ENCODE peak calls at places on chromosomes 13 and 19, in four cellular contexts. W, R, H and Q are unnamed samples.

GRCh38 chr13:27036236-27036981 is 135.2 kb downstream of the USP12 start:
- DNase-seq in W (no peak), R (no peak), H (no peak), Q (no peak)

GRCh38 chr19:412356-413355 is 3.7 kb upstream of the C2CD4C start:
- DNase-seq in W (no peak), R (no peak), H (no peak), Q (no peak)

GRCh38 chr19:28553764-28554163 is 659.2 kb downstream of the UQCRFS1 start:
- DNase-seq in W (no peak), R (no peak), H (no peak), Q (no peak)

GRCh38 chr19:41194157-41194552 is 1.1 kb downstream of the CYP2S1 start:
- DNase-seq in W (no peak), R (no peak), H (no peak), Q (no peak)

GRCh38 chr13:47289578-47289977 is 392.7 kb upstream of the HTR2A start:
- DNase-seq in W (no peak), R (no peak), H (peak), Q (no peak)

GRCh38 chr19:28966737-28967401 is 246.1 kb downstream of the UQCRFS1 start:
- DNase-seq in W (no peak), R (no peak), H (no peak), Q (no peak)

GRCh38 chr13:49627831-49628652 is at the start of gene ARL11:
- DNase-seq in W (peak), R (no peak), H (no peak), Q (no peak)

GRCh38 chr19:52142001-52142595 is 2.4 kb upstream of the ZNF616 start:
- DNase-seq in W (no peak), R (no peak), H (no peak), Q (no peak)

GRCh38 chr13:44306401-44307192 is 67.0 kb upstream of the SERP2 start:
- DNase-seq in W (peak), R (peak), H (peak), Q (peak)

GRCh38 chr13:38979891-38980627 is 10.6 kb downstream of the STOML3 start:
- DNase-seq in W (no peak), R (no peak), H (no peak), Q (no peak)

GRCh38 chr13:99989376-99990044 is 7.9 kb downstream of the ZIC2 start:
- DNase-seq in W (no peak), R (no peak), H (no peak), Q (no peak)

GRCh38 chr13:48656621-48657020 is 2.9 kb downstream of the CYSLTR2 start:
- DNase-seq in W (no peak), R (no peak), H (no peak), Q (no peak)

GRCh38 chr19:48963371-48964204 is 1.5 kb upstream of the FTL start:
- DNase-seq in W (peak), R (peak), H (peak), Q (no peak)

GRCh38 chr13:100068532-100068931 is 20.4 kb upstream of the PCCA start:
- DNase-seq in W (no peak), R (no peak), H (no peak), Q (no peak)

GRCh38 chr19:35801828-35802227 is 10.8 kb downstream of the PRODH2 start:
- DNase-seq in W (no peak), R (no peak), H (no peak), Q (no peak)

GRCh38 chr13:99009987-99010551 is 32.2 kb upstream of the DOCK9 start:
- DNase-seq in W (no peak), R (no peak), H (no peak), Q (no peak)

GRCh38 chr19:33064117-33064777 is 441 bp downstream of the RHPN2 start:
- DNase-seq in W (peak), R (no peak), H (no peak), Q (no peak)

GRCh38 chr19:18297308-18297707 is 15.9 kb upstream of the JUND start:
- DNase-seq in W (no peak), R (peak), H (no peak), Q (no peak)

GRCh38 chr13:34156841-34157365 is 339.0 kb downstream of the RFC3 start:
- DNase-seq in W (peak), R (peak), H (peak), Q (peak)

GRCh38 chr13:42865703-42866102 is 84.3 kb downstream of the FAM216B start:
- DNase-seq in W (no peak), R (peak), H (no peak), Q (no peak)

GRCh38 chr19:38090561-38090960 is 133.5 kb downstream of the DPF1 start:
- DNase-seq in W (no peak), R (no peak), H (no peak), Q (no peak)

GRCh38 chr13:19634129-19634740 is 776 bp downstream of the MPHOSPH8 start:
- DNase-seq in W (no peak), R (peak), H (peak), Q (no peak)

GRCh38 chr13:47908200-47908902 is 92.7 kb downstream of the SUCLA2 start:
- DNase-seq in W (no peak), R (peak), H (no peak), Q (peak)

GRCh38 chr13:100633461-100633860 is 41.1 kb downstream of the TMTC4 start:
- DNase-seq in W (no peak), R (peak), H (peak), Q (peak)

GRCh38 chr13:102563267-102563666 is 33.5 kb upstream of the TPP2 start:
- DNase-seq in W (no peak), R (no peak), H (no peak), Q (no peak)

GRCh38 chr19:42132851-42133528 is 744 bp upstream of the POU2F2 start:
- DNase-seq in W (peak), R (no peak), H (peak), Q (no peak)

GRCh38 chr13:97648171-97648880 is 214.4 kb downstream of the RAP2A start:
- DNase-seq in W (no peak), R (no peak), H (no peak), Q (no peak)

GRCh38 chr19:1975081-1975480 is 34.1 kb downstream of the CSNK1G2 start:
- DNase-seq in W (no peak), R (peak), H (no peak), Q (no peak)

GRCh38 chr13:94590744-94591143 is 5.2 kb downstream of the TGDS start:
- DNase-seq in W (no peak), R (no peak), H (no peak), Q (no peak)

GRCh38 chr13:97026759-97027555 is 32.7 kb upstream of the OXGR1 start:
- DNase-seq in W (no peak), R (no peak), H (no peak), Q (no peak)

GRCh38 chr13:42364613-42365000 is 92.7 kb downstream of the AKAP11 start:
- DNase-seq in W (no peak), R (no peak), H (no peak), Q (no peak)

GRCh38 chr19:6023085-6023682 is 45.2 kb upstream of the RANBP3 start:
- DNase-seq in W (peak), R (peak), H (peak), Q (no peak)

GRCh38 chr13:113972451-113973217 is 1.2 kb downstream of the C13orf46 start:
- DNase-seq in W (no peak), R (peak), H (no peak), Q (no peak)

GRCh38 chr13:113971471-113972231 is 2.2 kb downstream of the C13orf46 start:
- DNase-seq in W (no peak), R (no peak), H (no peak), Q (no peak)

GRCh38 chr13:113969311-113969972 is 4.4 kb downstream of the C13orf46 start:
- DNase-seq in W (peak), R (no peak), H (no peak), Q (no peak)

GRCh38 chr13:113969973-113970611 is 3.8 kb downstream of the C13orf46 start:
- DNase-seq in W (peak), R (no peak), H (no peak), Q (no peak)

GRCh38 chr13:113970810-113971470 is 2.9 kb downstream of the C13orf46 start:
- DNase-seq in W (no peak), R (peak), H (no peak), Q (peak)
- H3K4me3 ChIP-seq in W (no peak), R (no peak), H (no peak), Q (no peak)

DNA sequence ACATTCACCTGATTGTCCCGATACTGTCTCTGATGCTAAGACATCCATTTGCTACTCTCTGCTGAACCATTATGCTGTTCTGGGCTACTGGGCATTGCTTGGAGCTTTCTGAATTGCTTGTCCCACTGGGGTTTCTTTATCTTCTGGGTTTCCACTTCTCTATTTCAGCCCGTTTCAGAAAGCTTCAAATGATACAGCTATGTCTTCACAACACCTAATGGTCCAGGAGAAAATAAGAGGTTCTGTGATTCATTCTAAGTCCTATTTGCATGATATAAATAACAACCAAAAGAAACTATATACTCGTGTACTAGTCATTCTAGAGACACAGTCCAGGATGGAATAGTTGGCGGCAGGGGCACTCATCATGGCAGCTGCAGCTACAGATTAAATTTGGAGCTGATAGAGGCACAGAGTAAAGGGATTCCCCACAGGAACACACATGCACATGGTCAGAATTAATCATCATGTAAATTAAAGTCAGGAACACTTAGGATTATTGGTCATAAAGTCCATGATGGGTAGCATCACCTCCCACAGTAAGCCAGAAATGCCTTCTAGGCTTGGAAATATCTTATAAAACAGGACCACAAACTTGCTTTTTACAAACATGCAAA is 33.3 kb upstream of the SCEL start:
- DNase-seq in W (no peak), R (no peak), H (no peak), Q (no peak)
- TF ChIP-seq CTCF in W (no peak), R (no peak), H (no peak), Q (no peak)

GRCh38 chr19:13373599-13373998 is 132.7 kb downstream of the CACNA1A start:
- DNase-seq in W (no peak), R (no peak), H (no peak), Q (no peak)
- H3K4me3 ChIP-seq in W (no peak), R (no peak), H (no peak), Q (no peak)

GRCh38 chr13:91162180-91162579 is 185.3 kb upstream of the MIR17HG start:
- DNase-seq in W (no peak), R (no peak), H (no peak), Q (no peak)
- TF ChIP-seq CTCF in W (no peak), R (no peak), H (no peak), Q (peak)

DNA sequence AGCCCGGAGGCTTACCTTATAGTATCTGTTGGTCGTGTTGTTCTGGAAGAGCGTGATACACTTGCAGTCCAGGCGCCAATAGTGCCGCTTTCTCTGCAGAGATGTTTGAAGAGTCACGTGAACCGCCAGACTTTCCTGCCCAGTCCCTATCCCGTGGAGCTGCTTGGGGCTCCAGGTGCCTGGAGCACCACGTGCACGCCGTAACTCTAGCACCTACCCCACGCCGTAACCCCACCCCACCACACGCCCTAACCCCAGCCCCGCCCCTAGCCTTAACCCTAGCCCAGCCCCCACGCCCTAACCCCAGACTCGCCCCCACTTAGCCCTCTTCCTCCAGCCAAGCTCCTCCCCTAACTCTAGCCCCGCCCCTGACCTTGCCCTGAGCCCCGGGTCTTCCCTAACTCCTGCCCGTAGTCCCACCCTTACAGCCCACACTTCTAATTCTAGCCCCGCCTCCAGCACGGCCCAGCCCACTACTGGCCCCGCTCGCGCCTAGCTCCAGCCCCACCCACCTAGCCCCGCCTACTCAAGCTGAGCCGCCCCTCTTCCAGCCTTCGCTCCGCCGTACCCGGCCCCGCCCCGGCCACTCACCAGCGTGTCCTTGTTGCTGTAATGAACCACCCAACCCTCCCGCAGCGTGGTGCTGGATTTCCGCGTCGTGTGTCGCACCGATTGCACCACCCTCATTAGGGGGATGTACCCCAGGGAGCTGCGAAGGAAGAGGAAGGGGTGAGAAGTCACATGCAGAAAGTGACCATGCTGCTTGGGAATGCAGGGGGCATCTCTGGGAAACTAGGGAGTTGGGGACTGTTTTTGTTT is 19.6 kb downstream of the PRKD2 start:
- DNase-seq in W (peak), R (peak), H (peak), Q (peak)
- H3K4me3 ChIP-seq in W (no peak), R (no peak), H (no peak), Q (no peak)